ENCODE peak calls at places on chromosomes 7 and 10, in ten cellular contexts. Q is hippocampal formation, N is NCI-H1694, B is activated T-helper 1 cell treated with Interleukin-2 at 50 U/mL for 16 hours, G is cardiac muscle cell, R is HT-29, M is GM12891, U is NCI-H2029 treated with DMSO at 0.1 percent for 48 hours, S is Ammon's horn, K is NCI-H446 treated with DMSO at 0.1 percent for 48 hours. L is an unnamed sample.

GRCh38 chr7:1758859-1759521 is 88.9 kb downstream of the ELFN1 start:
- DNase-seq in Q (no peak), N (no peak), B (no peak), G (no peak), R (no peak), M (no peak), U (no peak), S (no peak), K (no peak), L (no peak)

GRCh38 chr10:31209523-31209922 is 109.5 kb upstream of the ZEB1 start:
- DNase-seq in Q (no peak), N (no peak), B (no peak), G (no peak), R (no peak), M (no peak), U (no peak), S (no peak), K (no peak), L (no peak)

GRCh38 chr7:72754312-72754711 is 73.7 kb downstream of the TYW1B start:
- DNase-seq in Q (no peak), N (no peak), B (no peak), G (no peak), R (no peak), M (no peak), U (no peak), S (no peak), K (no peak), L (no peak)

GRCh38 chr10:15719062-15719898 is 442 bp downstream of the ITGA8 start:
- DNase-seq in Q (no peak), N (no peak), B (no peak), G (peak; percentile 54), R (no peak), M (peak; percentile 10), U (no peak), S (no peak), K (no peak), L (no peak)

GRCh38 chr10:1881636-1882035 is 144.3 kb upstream of the ADARB2 start:
- DNase-seq in Q (no peak), N (no peak), B (no peak), G (no peak), R (no peak), M (no peak), U (no peak), S (no peak), K (no peak), L (no peak)

GRCh38 chr10:46014215-46014614 is 16.2 kb downstream of the NCOA4 start:
- DNase-seq in Q (no peak), N (no peak), B (no peak), G (no peak), R (no peak), M (no peak), U (no peak), S (no peak), K (no peak), L (no peak)

GRCh38 chr7:112416127-112416526 is 34.1 kb upstream of the IFRD1 start:
- DNase-seq in Q (no peak), N (no peak), B (no peak), G (no peak), R (no peak), M (no peak), U (no peak), S (no peak), K (no peak), L (no peak)

GRCh38 chr7:22123139-22123538 is 177.4 kb upstream of the CDCA7L start:
- DNase-seq in Q (no peak), N (no peak), B (no peak), G (no peak), R (no peak), M (no peak), U (no peak), S (no peak), K (no peak), L (peak; percentile 89)

GRCh38 chr7:147015999-147016398 is 899.4 kb downstream of the CNTNAP2 start:
- DNase-seq in Q (no peak), N (no peak), B (no peak), G (no peak), R (no peak), M (no peak), U (no peak), S (no peak), K (no peak), L (no peak)

GRCh38 chr10:96295475-96295874 is 8.8 kb upstream of the DNTT start:
- DNase-seq in Q (no peak), N (no peak), B (no peak), G (no peak), R (no peak), M (no peak), U (no peak), S (no peak), K (no peak), L (no peak)

L was measured in dermis microvascular lymphatic vessel endothelial cell.